ENCODE peak calls at places on chromosomes 2 and 18, in eight cellular contexts. One of them, this sample, is unnamed.
A peak's percentile ranks its signal among the peaks of the same experiment; 100 is the strongest.

GRCh38 chr2:235008584-235009044 is 56.8 kb downstream of the SH3BP4 start:
- DNase-seq in MM.1S: no peak
- DNase-seq in PC-3: peak; percentile 94
- DNase-seq in CD8-positive, alpha-beta memory T cell: no peak
- DNase-seq in skeletal muscle cell: no peak
- DNase-seq in pancreas: peak; percentile 54
- DNase-seq in GM12864: no peak
- DNase-seq in fibroblast of pulmonary artery: no peak
- DNase-seq in this sample: no peak

GRCh38 chr18:55546873-55547704 is 40.9 kb downstream of the TCF4 start:
- DNase-seq in MM.1S: no peak
- DNase-seq in PC-3: no peak
- DNase-seq in CD8-positive, alpha-beta memory T cell: no peak
- DNase-seq in skeletal muscle cell: peak; percentile 63
- DNase-seq in pancreas: no peak
- DNase-seq in GM12864: no peak
- DNase-seq in fibroblast of pulmonary artery: peak; percentile 70
- DNase-seq in this sample: no peak

GRCh38 chr2:161005170-161005569 is 155.1 kb upstream of the TANK start:
- DNase-seq in MM.1S: peak; percentile 7
- DNase-seq in PC-3: peak; percentile 23
- DNase-seq in CD8-positive, alpha-beta memory T cell: no peak
- DNase-seq in skeletal muscle cell: no peak
- DNase-seq in pancreas: no peak
- DNase-seq in GM12864: no peak
- DNase-seq in fibroblast of pulmonary artery: no peak
- DNase-seq in this sample: no peak

GRCh38 chr18:58788470-58788869 is 76.2 kb upstream of the ZNF532 start:
- DNase-seq in MM.1S: no peak
- DNase-seq in PC-3: peak; percentile 73
- DNase-seq in CD8-positive, alpha-beta memory T cell: no peak
- DNase-seq in skeletal muscle cell: no peak
- DNase-seq in pancreas: no peak
- DNase-seq in GM12864: no peak
- DNase-seq in fibroblast of pulmonary artery: no peak
- DNase-seq in this sample: no peak

GRCh38 chr2:240600451-240600961 is 14.0 kb downstream of the CAPN10 start:
- DNase-seq in MM.1S: no peak
- DNase-seq in PC-3: no peak
- DNase-seq in CD8-positive, alpha-beta memory T cell: no peak
- DNase-seq in skeletal muscle cell: no peak
- DNase-seq in pancreas: no peak
- DNase-seq in GM12864: no peak
- DNase-seq in fibroblast of pulmonary artery: no peak
- DNase-seq in this sample: no peak

GRCh38 chr2:22481507-22482217 is 903.3 kb upstream of the KLHL29 start:
- DNase-seq in MM.1S: no peak
- DNase-seq in PC-3: no peak
- DNase-seq in CD8-positive, alpha-beta memory T cell: no peak
- DNase-seq in skeletal muscle cell: no peak
- DNase-seq in pancreas: no peak
- DNase-seq in GM12864: no peak
- DNase-seq in fibroblast of pulmonary artery: no peak
- DNase-seq in this sample: no peak

GRCh38 chr2:29940706-29941105 is 19.3 kb upstream of the ALK start:
- DNase-seq in MM.1S: no peak
- DNase-seq in PC-3: no peak
- DNase-seq in CD8-positive, alpha-beta memory T cell: no peak
- DNase-seq in skeletal muscle cell: no peak
- DNase-seq in pancreas: no peak
- DNase-seq in GM12864: no peak
- DNase-seq in fibroblast of pulmonary artery: no peak
- DNase-seq in this sample: no peak

GRCh38 chr2:154713605-154714004 is 15.1 kb downstream of the KCNJ3 start:
- DNase-seq in MM.1S: no peak
- DNase-seq in PC-3: no peak
- DNase-seq in CD8-positive, alpha-beta memory T cell: no peak
- DNase-seq in skeletal muscle cell: no peak
- DNase-seq in pancreas: no peak
- DNase-seq in GM12864: no peak
- DNase-seq in fibroblast of pulmonary artery: no peak
- DNase-seq in this sample: no peak

GRCh38 chr2:71699428-71699827 is 246.1 kb downstream of the DYSF start:
- DNase-seq in MM.1S: no peak
- DNase-seq in PC-3: no peak
- DNase-seq in CD8-positive, alpha-beta memory T cell: no peak
- DNase-seq in skeletal muscle cell: no peak
- DNase-seq in pancreas: no peak
- DNase-seq in GM12864: no peak
- DNase-seq in fibroblast of pulmonary artery: no peak
- DNase-seq in this sample: no peak

DNA sequence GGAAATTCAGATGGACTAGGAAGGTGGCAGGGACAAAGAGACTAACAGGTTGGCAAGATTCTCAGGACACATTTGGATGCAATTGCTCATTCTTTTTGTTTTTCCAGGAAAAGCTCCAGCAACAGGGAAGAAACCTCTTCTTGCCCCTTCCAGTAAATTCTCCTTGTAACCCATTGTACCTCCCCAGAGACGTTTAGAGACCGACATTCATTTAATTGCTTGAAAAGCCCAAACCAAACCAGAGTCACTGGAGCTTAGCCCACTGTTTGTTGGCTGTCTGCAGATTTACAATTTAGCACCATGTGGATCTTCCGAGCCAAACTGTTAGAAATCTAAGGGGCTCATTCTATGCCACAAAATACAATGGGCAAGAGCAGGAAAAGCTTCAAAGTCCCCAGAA is 235.8 kb upstream of the HNRNPA3 start:
- DNase-seq in MM.1S: no peak
- DNase-seq in PC-3: no peak
- DNase-seq in CD8-positive, alpha-beta memory T cell: no peak
- DNase-seq in skeletal muscle cell: no peak
- DNase-seq in pancreas: no peak
- DNase-seq in GM12864: no peak
- DNase-seq in fibroblast of pulmonary artery: no peak
- DNase-seq in this sample: no peak
- H3K4me3 ChIP-seq in MM.1S: no peak overlapping the region
- H3K4me3 ChIP-seq in PC-3: no peak overlapping the region
- H3K4me3 ChIP-seq in CD8-positive, alpha-beta memory T cell: no peak overlapping the region
- H3K4me3 ChIP-seq in skeletal muscle cell: no peak overlapping the region
- H3K4me3 ChIP-seq in pancreas: no peak overlapping the region
- H3K4me3 ChIP-seq in GM12864: no peak overlapping the region
- H3K4me3 ChIP-seq in fibroblast of pulmonary artery: no peak overlapping the region
- H3K4me3 ChIP-seq in this sample: no peak overlapping the region

GRCh38 chr2:96832751-96833507 is 10.9 kb downstream of the ANKRD23 start:
- DNase-seq in MM.1S: no peak
- DNase-seq in PC-3: peak; percentile 52
- DNase-seq in CD8-positive, alpha-beta memory T cell: no peak
- DNase-seq in skeletal muscle cell: no peak
- DNase-seq in pancreas: peak; percentile 99
- DNase-seq in GM12864: no peak
- DNase-seq in fibroblast of pulmonary artery: peak; percentile 53
- DNase-seq in this sample: no peak
- H3K4me3 ChIP-seq in MM.1S: no peak overlapping the region
- H3K4me3 ChIP-seq in PC-3: no peak overlapping the region
- H3K4me3 ChIP-seq in CD8-positive, alpha-beta memory T cell: no peak overlapping the region
- H3K4me3 ChIP-seq in skeletal muscle cell: no peak overlapping the region
- H3K4me3 ChIP-seq in pancreas: no peak overlapping the region
- H3K4me3 ChIP-seq in GM12864: no peak overlapping the region
- H3K4me3 ChIP-seq in fibroblast of pulmonary artery: no peak overlapping the region
- H3K4me3 ChIP-seq in this sample: no peak overlapping the region

GRCh38 chr2:133503323-133503722 is 64.9 kb downstream of the NCKAP5 start:
- DNase-seq in MM.1S: peak; percentile 87
- DNase-seq in PC-3: no peak
- DNase-seq in CD8-positive, alpha-beta memory T cell: no peak
- DNase-seq in skeletal muscle cell: no peak
- DNase-seq in pancreas: no peak
- DNase-seq in GM12864: peak; percentile 12
- DNase-seq in fibroblast of pulmonary artery: no peak
- DNase-seq in this sample: no peak
- H3K4me3 ChIP-seq in MM.1S: peak overlapping the region; percentile 3
- H3K4me3 ChIP-seq in PC-3: no peak overlapping the region
- H3K4me3 ChIP-seq in CD8-positive, alpha-beta memory T cell: no peak overlapping the region
- H3K4me3 ChIP-seq in skeletal muscle cell: no peak overlapping the region
- H3K4me3 ChIP-seq in pancreas: no peak overlapping the region
- H3K4me3 ChIP-seq in GM12864: no peak overlapping the region
- H3K4me3 ChIP-seq in fibroblast of pulmonary artery: no peak overlapping the region
- H3K4me3 ChIP-seq in this sample: no peak overlapping the region

GRCh38 chr2:72888438-72889202 is 1.4 kb downstream of the SPR start:
- DNase-seq in MM.1S: no peak
- DNase-seq in PC-3: no peak
- DNase-seq in CD8-positive, alpha-beta memory T cell: no peak
- DNase-seq in skeletal muscle cell: no peak
- DNase-seq in pancreas: no peak
- DNase-seq in GM12864: no peak
- DNase-seq in fibroblast of pulmonary artery: no peak
- DNase-seq in this sample: no peak
- H3K4me3 ChIP-seq in MM.1S: no peak overlapping the region
- H3K4me3 ChIP-seq in PC-3: peak overlapping the region; percentile 92
- H3K4me3 ChIP-seq in CD8-positive, alpha-beta memory T cell: peak overlapping the region; percentile 65
- H3K4me3 ChIP-seq in skeletal muscle cell: no peak overlapping the region
- H3K4me3 ChIP-seq in pancreas: peak overlapping the region; percentile 73
- H3K4me3 ChIP-seq in GM12864: no peak overlapping the region
- H3K4me3 ChIP-seq in fibroblast of pulmonary artery: no peak overlapping the region
- H3K4me3 ChIP-seq in this sample: peak overlapping the region; percentile 65

GRCh38 chr2:130302164-130302886 is 40.4 kb upstream of the IMP4 start:
- DNase-seq in MM.1S: no peak
- DNase-seq in PC-3: no peak
- DNase-seq in CD8-positive, alpha-beta memory T cell: no peak
- DNase-seq in skeletal muscle cell: no peak
- DNase-seq in pancreas: no peak
- DNase-seq in GM12864: no peak
- DNase-seq in fibroblast of pulmonary artery: no peak
- DNase-seq in this sample: no peak
- H3K4me3 ChIP-seq in MM.1S: no peak overlapping the region
- H3K4me3 ChIP-seq in PC-3: no peak overlapping the region
- H3K4me3 ChIP-seq in CD8-positive, alpha-beta memory T cell: no peak overlapping the region
- H3K4me3 ChIP-seq in skeletal muscle cell: no peak overlapping the region
- H3K4me3 ChIP-seq in pancreas: no peak overlapping the region
- H3K4me3 ChIP-seq in GM12864: no peak overlapping the region
- H3K4me3 ChIP-seq in fibroblast of pulmonary artery: no peak overlapping the region
- H3K4me3 ChIP-seq in this sample: no peak overlapping the region

DNA sequence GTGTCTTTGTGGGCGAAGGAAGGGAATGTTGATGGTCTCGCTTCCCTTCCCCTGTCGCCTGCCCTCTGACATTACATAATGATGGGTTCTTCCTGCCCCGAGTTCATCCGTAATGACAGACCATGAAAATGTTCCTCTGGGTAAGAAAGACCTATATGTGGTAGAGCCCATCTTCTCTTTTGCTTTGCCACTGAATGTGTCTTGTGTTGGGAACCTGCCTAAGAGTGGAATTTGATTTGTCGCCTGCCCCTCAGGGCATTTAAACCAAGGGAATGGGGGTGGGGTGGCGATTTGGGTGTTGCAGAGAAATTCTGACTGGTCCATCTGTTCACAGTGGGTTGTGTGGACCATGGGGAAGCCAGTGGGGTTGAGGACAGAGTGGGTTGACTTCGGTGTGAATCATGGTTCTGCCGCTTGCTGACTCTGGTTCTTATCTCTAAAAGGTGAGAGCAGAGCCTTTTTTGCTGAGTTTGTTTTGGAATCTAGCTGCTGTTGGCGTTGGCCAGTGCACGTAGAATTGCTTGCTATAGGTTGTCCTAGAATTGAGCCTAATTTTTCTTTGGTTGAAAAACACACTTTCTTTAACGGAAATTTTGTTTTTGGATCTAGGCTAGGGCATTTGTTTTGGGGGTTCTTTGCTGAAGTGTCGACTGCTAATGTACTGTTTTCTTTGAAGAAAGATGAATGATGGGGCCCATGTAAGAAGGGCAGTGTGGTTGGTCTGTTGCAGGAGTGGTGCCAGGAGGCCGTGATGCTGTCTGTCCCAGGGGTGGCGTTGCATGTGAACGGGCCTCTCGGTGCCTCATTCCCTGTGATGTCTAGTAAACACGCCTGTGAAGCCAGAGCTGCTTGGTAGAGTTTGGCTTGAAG is 1.3 kb downstream of the INPP4A start:
- DNase-seq in MM.1S: peak; percentile 74
- DNase-seq in PC-3: peak; percentile 21
- DNase-seq in CD8-positive, alpha-beta memory T cell: peak; percentile 48
- DNase-seq in skeletal muscle cell: no peak
- DNase-seq in pancreas: no peak
- DNase-seq in GM12864: no peak
- DNase-seq in fibroblast of pulmonary artery: no peak
- DNase-seq in this sample: no peak
- H3K4me3 ChIP-seq in MM.1S: peak overlapping the region; percentile 87
- H3K4me3 ChIP-seq in PC-3: peak overlapping the region; percentile 85
- H3K4me3 ChIP-seq in CD8-positive, alpha-beta memory T cell: peak overlapping the region; percentile 69
- H3K4me3 ChIP-seq in skeletal muscle cell: peak overlapping the region; percentile 73
- H3K4me3 ChIP-seq in pancreas: peak overlapping the region; percentile 78
- H3K4me3 ChIP-seq in GM12864: peak overlapping the region; percentile 76
- H3K4me3 ChIP-seq in fibroblast of pulmonary artery: peak overlapping the region; percentile 69
- H3K4me3 ChIP-seq in this sample: peak overlapping the region; percentile 86

GRCh38 chr2:53964237-53964952 is 6.4 kb downstream of the PSME4 start:
- DNase-seq in MM.1S: no peak
- DNase-seq in PC-3: peak; percentile 10
- DNase-seq in CD8-positive, alpha-beta memory T cell: no peak
- DNase-seq in skeletal muscle cell: no peak
- DNase-seq in pancreas: no peak
- DNase-seq in GM12864: no peak
- DNase-seq in fibroblast of pulmonary artery: no peak
- DNase-seq in this sample: no peak
- H3K4me3 ChIP-seq in MM.1S: no peak overlapping the region
- H3K4me3 ChIP-seq in PC-3: no peak overlapping the region
- H3K4me3 ChIP-seq in CD8-positive, alpha-beta memory T cell: no peak overlapping the region
- H3K4me3 ChIP-seq in skeletal muscle cell: no peak overlapping the region
- H3K4me3 ChIP-seq in pancreas: no peak overlapping the region
- H3K4me3 ChIP-seq in GM12864: no peak overlapping the region
- H3K4me3 ChIP-seq in fibroblast of pulmonary artery: no peak overlapping the region
- H3K4me3 ChIP-seq in this sample: no peak overlapping the region

DNA sequence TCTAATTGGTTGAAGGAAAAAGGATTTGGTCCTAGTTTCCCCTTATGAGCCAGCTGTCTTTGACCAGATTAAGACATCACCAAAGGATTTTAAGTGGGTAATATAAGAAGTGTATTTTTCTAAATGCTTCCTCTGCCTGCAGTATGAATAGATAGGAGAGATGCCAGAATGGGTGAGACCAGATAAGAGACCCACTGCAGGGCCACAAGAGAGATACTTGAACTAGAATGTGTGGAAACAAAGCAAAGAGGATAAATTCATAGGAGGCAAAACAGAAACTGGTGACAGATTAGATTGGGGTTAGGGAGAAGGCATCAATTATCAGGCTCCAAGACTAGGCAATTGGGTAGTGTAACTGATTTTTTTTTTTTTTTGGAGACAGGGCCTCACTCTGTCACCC is 1.2 kb upstream of the HDHD2 start:
- DNase-seq in MM.1S: no peak
- DNase-seq in PC-3: no peak
- DNase-seq in CD8-positive, alpha-beta memory T cell: no peak
- DNase-seq in skeletal muscle cell: no peak
- DNase-seq in pancreas: no peak
- DNase-seq in GM12864: no peak
- DNase-seq in fibroblast of pulmonary artery: no peak
- DNase-seq in this sample: no peak
- H3K4me3 ChIP-seq in MM.1S: peak overlapping the region; percentile 95
- H3K4me3 ChIP-seq in PC-3: peak overlapping the region; percentile 79
- H3K4me3 ChIP-seq in CD8-positive, alpha-beta memory T cell: peak overlapping the region; percentile 72
- H3K4me3 ChIP-seq in skeletal muscle cell: peak overlapping the region; percentile 80
- H3K4me3 ChIP-seq in pancreas: peak overlapping the region; percentile 88
- H3K4me3 ChIP-seq in GM12864: peak overlapping the region; percentile 72
- H3K4me3 ChIP-seq in fibroblast of pulmonary artery: peak overlapping the region; percentile 67
- H3K4me3 ChIP-seq in this sample: peak overlapping the region; percentile 75

GRCh38 chr2:207333599-207334308 is 168.0 kb upstream of the KLF7 start:
- DNase-seq in MM.1S: no peak
- DNase-seq in PC-3: no peak
- DNase-seq in CD8-positive, alpha-beta memory T cell: no peak
- DNase-seq in skeletal muscle cell: no peak
- DNase-seq in pancreas: no peak
- DNase-seq in GM12864: no peak
- DNase-seq in fibroblast of pulmonary artery: peak; percentile 35
- DNase-seq in this sample: no peak
- H3K4me3 ChIP-seq in MM.1S: no peak overlapping the region
- H3K4me3 ChIP-seq in PC-3: peak overlapping the region; percentile 57
- H3K4me3 ChIP-seq in CD8-positive, alpha-beta memory T cell: no peak overlapping the region
- H3K4me3 ChIP-seq in skeletal muscle cell: peak overlapping the region; percentile 28
- H3K4me3 ChIP-seq in pancreas: no peak overlapping the region
- H3K4me3 ChIP-seq in GM12864: peak overlapping the region; percentile 45
- H3K4me3 ChIP-seq in fibroblast of pulmonary artery: peak overlapping the region; percentile 44
- H3K4me3 ChIP-seq in this sample: no peak overlapping the region

This sample was measured in Jurkat, Clone E6-1.